ENCODE peak calls at places on chromosomes 12 and 14, in five cellular contexts. E, D, M, S and F are unnamed samples.

GRCh38 chr14:49581961-49582210 is 4.3 kb downstream of the RPS29 start:
- DNase-seq in E (no peak), D (no peak), M (no peak), S (no peak), F (no peak)

GRCh38 chr12:127241056-127241830 is 1025.7 kb upstream of the TMEM132C start:
- DNase-seq in E (no peak), D (no peak), M (no peak), S (peak; percentile 61), F (no peak)

GRCh38 chr12:91590991-91591987 is 408.7 kb upstream of the DCN start:
- DNase-seq in E (no peak), D (peak; percentile 52), M (no peak), S (no peak), F (no peak)

GRCh38 chr14:47302121-47302520 is 373.3 kb downstream of the MDGA2 start:
- DNase-seq in E (no peak), D (no peak), M (no peak), S (no peak), F (no peak)

GRCh38 chr12:38142974-38143373 is 173.6 kb upstream of the ALG10B start:
- DNase-seq in E (no peak), D (no peak), M (no peak), S (no peak), F (no peak)

GRCh38 chr12:21776242-21776641 is 1.7 kb upstream of the KCNJ8 start:
- DNase-seq in E (no peak), D (no peak), M (no peak), S (no peak), F (no peak)

GRCh38 chr12:132672116-132672515 is 15.0 kb downstream of the POLE start:
- DNase-seq in E (no peak), D (no peak), M (no peak), S (no peak), F (no peak)

GRCh38 chr14:73755434-73756014 is 41.3 kb upstream of the PNMA1 start:
- DNase-seq in E (no peak), D (no peak), M (no peak), S (no peak), F (no peak)

GRCh38 chr14:71662291-71662790 is 269.9 kb upstream of the RGS6 start:
- DNase-seq in E (no peak), D (no peak), M (no peak), S (no peak), F (no peak)

GRCh38 chr12:27179399-27180214 is 64.5 kb upstream of the STK38L start:
- DNase-seq in E (no peak), D (peak; percentile 30), M (no peak), S (no peak), F (no peak)

GRCh38 chr14:94174622-94175402 is 690 bp downstream of the PPP4R4 start:
- DNase-seq in E (no peak), D (peak; percentile 46), M (no peak), S (no peak), F (no peak)

GRCh38 chr14:66426451-66426850 is 59.7 kb upstream of the CCDC196 start:
- DNase-seq in E (no peak), D (no peak), M (no peak), S (no peak), F (no peak)

GRCh38 chr12:99948380-99948779 is 36.4 kb downstream of the ANKS1B start:
- DNase-seq in E (no peak), D (no peak), M (no peak), S (no peak), F (no peak)